ENCODE peak calls at places on chromosomes 3 and 15, in five cellular contexts. One of them, this sample, is unnamed.
A peak's percentile ranks its signal among the peaks of the same experiment; 100 is the strongest.

GRCh38 chr3:45639044-45639392 is 44.5 kb downstream of the LIMD1 start:
- DNase-seq in HepG2: peak; percentile 82
- DNase-seq in WTC11: no peak
- DNase-seq in GM12878: no peak
- DNase-seq in H1: no peak
- DNase-seq in this sample: no peak

GRCh38 chr15:99909914-99910313 is 176.7 kb upstream of the LYSMD4 start:
- DNase-seq in HepG2: peak; percentile 9
- DNase-seq in WTC11: peak; percentile 53
- DNase-seq in GM12878: no peak
- DNase-seq in H1: no peak
- DNase-seq in this sample: peak; percentile 22

GRCh38 chr3:171757377-171758034 is 52.8 kb downstream of the PLD1 start:
- DNase-seq in HepG2: no peak
- DNase-seq in WTC11: no peak
- DNase-seq in GM12878: no peak
- DNase-seq in H1: no peak
- DNase-seq in this sample: no peak

GRCh38 chr3:12483872-12484197 is 445 bp upstream of the TSEN2 start:
- DNase-seq in HepG2: no peak
- DNase-seq in WTC11: no peak
- DNase-seq in GM12878: no peak
- DNase-seq in H1: no peak
- DNase-seq in this sample: no peak

GRCh38 chr15:69557340-69558137 is 104.9 kb downstream of the RPLP1 start:
- DNase-seq in HepG2: peak; percentile 82
- DNase-seq in WTC11: no peak
- DNase-seq in GM12878: no peak
- DNase-seq in H1: no peak
- DNase-seq in this sample: no peak

GRCh38 chr15:63915888-63916731 is 82.4 kb upstream of the HERC1 start:
- DNase-seq in HepG2: no peak
- DNase-seq in WTC11: peak; percentile 31
- DNase-seq in GM12878: no peak
- DNase-seq in H1: no peak
- DNase-seq in this sample: peak; percentile 43

GRCh38 chr3:69051796-69052566 is at the start of gene TMF1:
- DNase-seq in HepG2: peak; percentile 98
- DNase-seq in WTC11: peak; percentile 95
- DNase-seq in GM12878: peak; percentile 97
- DNase-seq in H1: peak; percentile 97
- DNase-seq in this sample: peak; percentile 89

GRCh38 chr3:101479022-101479421 is 34.0 kb downstream of the SENP7 start:
- DNase-seq in HepG2: no peak
- DNase-seq in WTC11: no peak
- DNase-seq in GM12878: no peak
- DNase-seq in H1: no peak
- DNase-seq in this sample: no peak

GRCh38 chr15:64651573-64652260 is 123.7 kb downstream of the RBPMS2 start:
- DNase-seq in HepG2: peak; percentile 85
- DNase-seq in WTC11: no peak
- DNase-seq in GM12878: peak; percentile 82
- DNase-seq in H1: peak; percentile 10
- DNase-seq in this sample: no peak

GRCh38 chr15:79403501-79403900 is 28.6 kb upstream of the MINAR1 start:
- DNase-seq in HepG2: no peak
- DNase-seq in WTC11: no peak
- DNase-seq in GM12878: no peak
- DNase-seq in H1: no peak
- DNase-seq in this sample: no peak

GRCh38 chr3:28291577-28291976 is 50.2 kb downstream of the CMC1 start:
- DNase-seq in HepG2: no peak
- DNase-seq in WTC11: no peak
- DNase-seq in GM12878: no peak
- DNase-seq in H1: no peak
- DNase-seq in this sample: no peak

GRCh38 chr3:63975705-63976104 is 47.6 kb downstream of the PSMD6 start:
- DNase-seq in HepG2: peak; percentile 25
- DNase-seq in WTC11: no peak
- DNase-seq in GM12878: no peak
- DNase-seq in H1: no peak
- DNase-seq in this sample: no peak

GRCh38 chr3:150078983-150079739 is 108.5 kb upstream of the PFN2 start:
- DNase-seq in HepG2: no peak
- DNase-seq in WTC11: no peak
- DNase-seq in GM12878: no peak
- DNase-seq in H1: no peak
- DNase-seq in this sample: no peak

GRCh38 chr3:13243571-13243970 is 170.3 kb upstream of the IQSEC1 start:
- DNase-seq in HepG2: no peak
- DNase-seq in WTC11: no peak
- DNase-seq in GM12878: no peak
- DNase-seq in H1: no peak
- DNase-seq in this sample: no peak

GRCh38 chr15:49506341-49506740 is 83.3 kb downstream of the FGF7 start:
- DNase-seq in HepG2: no peak
- DNase-seq in WTC11: no peak
- DNase-seq in GM12878: no peak
- DNase-seq in H1: no peak
- DNase-seq in this sample: no peak

GRCh38 chr3:32709346-32709745 is 24.4 kb downstream of the CNOT10 start:
- DNase-seq in HepG2: no peak
- DNase-seq in WTC11: no peak
- DNase-seq in GM12878: no peak
- DNase-seq in H1: no peak
- DNase-seq in this sample: peak; percentile 68

GRCh38 chr3:54966979-54967378 is 39.1 kb upstream of the LRTM1 start:
- DNase-seq in HepG2: no peak
- DNase-seq in WTC11: no peak
- DNase-seq in GM12878: no peak
- DNase-seq in H1: no peak
- DNase-seq in this sample: no peak

GRCh38 chr3:43330981-43331380 is 44.6 kb downstream of the SNRK start:
- DNase-seq in HepG2: no peak
- DNase-seq in WTC11: no peak
- DNase-seq in GM12878: no peak
- DNase-seq in H1: no peak
- DNase-seq in this sample: no peak

GRCh38 chr3:118504906-118505305 is 529.7 kb downstream of the IGSF11 start:
- DNase-seq in HepG2: no peak
- DNase-seq in WTC11: no peak
- DNase-seq in GM12878: no peak
- DNase-seq in H1: no peak
- DNase-seq in this sample: no peak

GRCh38 chr3:13715961-13716360 is 163.9 kb downstream of the WNT7A start:
- DNase-seq in HepG2: no peak
- DNase-seq in WTC11: peak; percentile 5
- DNase-seq in GM12878: no peak
- DNase-seq in H1: no peak
- DNase-seq in this sample: no peak

GRCh38 chr3:41681479-41681878 is 280.4 kb downstream of the ULK4 start:
- DNase-seq in HepG2: peak; percentile 79
- DNase-seq in WTC11: no peak
- DNase-seq in GM12878: no peak
- DNase-seq in H1: no peak
- DNase-seq in this sample: no peak

GRCh38 chr3:66778107-66778506 is 220.0 kb upstream of the KBTBD8 start:
- DNase-seq in HepG2: no peak
- DNase-seq in WTC11: no peak
- DNase-seq in GM12878: no peak
- DNase-seq in H1: no peak
- DNase-seq in this sample: no peak

GRCh38 chr3:59978979-59979378 is 929.2 kb upstream of the CFAP20DC start:
- DNase-seq in HepG2: no peak
- DNase-seq in WTC11: no peak
- DNase-seq in GM12878: peak; percentile 47
- DNase-seq in H1: no peak
- DNase-seq in this sample: no peak

GRCh38 chr15:76155742-76156141 is 96.0 kb downstream of the TMEM266 start:
- DNase-seq in HepG2: no peak
- DNase-seq in WTC11: no peak
- DNase-seq in GM12878: no peak
- DNase-seq in H1: no peak
- DNase-seq in this sample: no peak

GRCh38 chr3:194245975-194246561 is 105.1 kb downstream of the CPN2 start:
- DNase-seq in HepG2: no peak
- DNase-seq in WTC11: peak; percentile 43
- DNase-seq in GM12878: no peak
- DNase-seq in H1: no peak
- DNase-seq in this sample: peak; percentile 38

GRCh38 chr3:194245474-194245873 is 105.7 kb downstream of the CPN2 start:
- DNase-seq in HepG2: no peak
- DNase-seq in WTC11: no peak
- DNase-seq in GM12878: no peak
- DNase-seq in H1: no peak
- DNase-seq in this sample: no peak

GRCh38 chr3:194246709-194247349 is 104.3 kb downstream of the CPN2 start:
- DNase-seq in HepG2: no peak
- DNase-seq in WTC11: no peak
- DNase-seq in GM12878: no peak
- DNase-seq in H1: no peak
- DNase-seq in this sample: no peak

GRCh38 chr3:194243172-194243861 is 107.4 kb downstream of the HES1 start:
- DNase-seq in HepG2: no peak
- DNase-seq in WTC11: no peak
- DNase-seq in GM12878: no peak
- DNase-seq in H1: no peak
- DNase-seq in this sample: no peak

DNA sequence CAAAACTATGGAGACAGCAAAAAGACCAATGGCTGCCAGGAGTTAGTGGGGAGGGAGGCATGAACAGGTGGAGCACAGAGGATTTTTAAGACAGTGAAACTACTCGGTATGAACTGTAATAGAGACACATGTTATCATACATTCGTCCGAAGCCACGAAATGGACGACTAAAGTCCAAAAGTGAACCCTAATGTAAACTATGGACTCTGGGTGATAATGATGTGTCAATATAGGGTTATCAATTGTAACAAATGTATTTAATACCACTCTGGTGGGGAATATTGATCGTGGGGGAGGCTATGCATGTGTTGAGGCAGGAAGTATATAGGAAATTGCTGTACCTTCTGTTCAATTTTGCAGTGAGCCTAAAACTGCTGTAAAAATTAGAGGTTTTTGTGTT is 107.0 kb downstream of the CPN2 start:
- DNase-seq in HepG2: peak; percentile 27
- DNase-seq in WTC11: no peak
- DNase-seq in GM12878: no peak
- DNase-seq in H1: no peak
- DNase-seq in this sample: no peak
- TF ChIP-seq ATF2 in HepG2: no peak
- TF ChIP-seq ATF2 in WTC11: no peak
- TF ChIP-seq ATF2 in GM12878: no peak
- TF ChIP-seq ATF2 in H1: no peak
- TF ChIP-seq ATF2 in this sample: no peak

GRCh38 chr3:51637144-51637940 is 33.7 kb upstream of the TEX264 start:
- DNase-seq in HepG2: no peak
- DNase-seq in WTC11: no peak
- DNase-seq in GM12878: no peak
- DNase-seq in H1: no peak
- DNase-seq in this sample: no peak

GRCh38 chr3:51637941-51638471 is 33.0 kb upstream of the TEX264 start:
- DNase-seq in HepG2: peak; percentile 74
- DNase-seq in WTC11: peak; percentile 72
- DNase-seq in GM12878: no peak
- DNase-seq in H1: peak; percentile 58
- DNase-seq in this sample: peak; percentile 69

GRCh38 chr3:51646091-51646490 is 25.0 kb upstream of the TEX264 start:
- DNase-seq in HepG2: no peak
- DNase-seq in WTC11: no peak
- DNase-seq in GM12878: no peak
- DNase-seq in H1: no peak
- DNase-seq in this sample: no peak

DNA sequence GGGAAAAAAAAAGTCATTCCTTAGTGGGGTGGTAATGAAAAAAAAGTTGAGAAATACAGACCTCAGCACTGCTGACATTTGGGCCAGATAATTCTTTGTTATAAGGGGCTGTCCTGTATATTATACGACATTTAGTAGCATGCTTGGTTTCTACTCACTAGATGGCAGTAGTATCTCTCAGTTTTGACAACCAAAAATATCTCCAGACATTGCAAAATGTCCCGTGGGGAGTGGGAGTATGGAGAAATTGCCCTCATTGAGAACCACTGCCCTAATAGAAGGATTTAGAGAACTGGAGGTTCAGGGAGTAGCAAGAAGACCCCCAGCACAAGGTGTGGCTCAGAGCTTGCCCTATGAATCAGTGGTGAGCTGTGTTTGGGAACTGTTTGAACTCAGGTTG is 28.6 kb upstream of the TEX264 start:
- DNase-seq in HepG2: no peak
- DNase-seq in WTC11: no peak
- DNase-seq in GM12878: no peak
- DNase-seq in H1: no peak
- DNase-seq in this sample: no peak
- TF ChIP-seq SP1 in HepG2: no peak
- TF ChIP-seq SP1 in WTC11: no peak
- TF ChIP-seq SP1 in GM12878: no peak
- TF ChIP-seq SP1 in H1: no peak
- TF ChIP-seq SP1 in this sample: no peak

GRCh38 chr3:154235330-154235729 is 89.0 kb downstream of the DHX36 start:
- DNase-seq in HepG2: no peak
- DNase-seq in WTC11: no peak
- DNase-seq in GM12878: no peak
- DNase-seq in H1: no peak
- DNase-seq in this sample: no peak
- TF ChIP-seq CREB1 in HepG2: no peak
- TF ChIP-seq CREB1 in WTC11: no peak
- TF ChIP-seq CREB1 in GM12878: no peak
- TF ChIP-seq CREB1 in H1: no peak
- TF ChIP-seq CREB1 in this sample: no peak

GRCh38 chr3:4533489-4534443 is 40.6 kb downstream of the ITPR1 start:
- DNase-seq in HepG2: peak; percentile 48
- DNase-seq in WTC11: no peak
- DNase-seq in GM12878: no peak
- DNase-seq in H1: no peak
- DNase-seq in this sample: peak; percentile 45
- TF ChIP-seq ATF2 in HepG2: no peak
- TF ChIP-seq ATF2 in WTC11: no peak
- TF ChIP-seq ATF2 in GM12878: no peak
- TF ChIP-seq ATF2 in H1: no peak
- TF ChIP-seq ATF2 in this sample: no peak

GRCh38 chr3:78079514-78079913 is 1039.6 kb downstream of the ROBO2 start:
- DNase-seq in HepG2: no peak
- DNase-seq in WTC11: no peak
- DNase-seq in GM12878: no peak
- DNase-seq in H1: no peak
- DNase-seq in this sample: no peak
- TF ChIP-seq SP1 in HepG2: no peak
- TF ChIP-seq SP1 in WTC11: no peak
- TF ChIP-seq SP1 in GM12878: no peak
- TF ChIP-seq SP1 in H1: no peak
- TF ChIP-seq SP1 in this sample: no peak

This sample was measured in K562.